ENCODE peak calls at places on chromosomes 1 and 21, in seven cellular contexts. One of them, this sample, is unnamed.

GRCh38 chr1:109466440-109467300 is at the start of gene SYPL2:
- DNase-seq in neural progenitor cell: peak
- DNase-seq in MM.1S: no peak
- DNase-seq in HCT116: no peak
- DNase-seq in GM23338: peak
- DNase-seq in GM23248: peak
- DNase-seq in SK-N-SH: peak
- DNase-seq in this sample: no peak

GRCh38 chr1:156419863-156420208 is 50.8 kb downstream of the RHBG start:
- DNase-seq in neural progenitor cell: peak
- DNase-seq in MM.1S: no peak
- DNase-seq in HCT116: no peak
- DNase-seq in GM23338: peak
- DNase-seq in GM23248: no peak
- DNase-seq in SK-N-SH: peak
- DNase-seq in this sample: peak

GRCh38 chr1:34916104-34916503 is 13.3 kb downstream of the DLGAP3 start:
- DNase-seq in neural progenitor cell: no peak
- DNase-seq in MM.1S: no peak
- DNase-seq in HCT116: no peak
- DNase-seq in GM23338: no peak
- DNase-seq in GM23248: no peak
- DNase-seq in SK-N-SH: no peak
- DNase-seq in this sample: no peak

GRCh38 chr1:24551910-24552571 is 3.8 kb upstream of the NCMAP start:
- DNase-seq in neural progenitor cell: peak
- DNase-seq in MM.1S: no peak
- DNase-seq in HCT116: no peak
- DNase-seq in GM23338: peak
- DNase-seq in GM23248: peak
- DNase-seq in SK-N-SH: peak
- DNase-seq in this sample: no peak

GRCh38 chr1:245067257-245067656 is 87.5 kb upstream of the KIF26B start:
- DNase-seq in neural progenitor cell: no peak
- DNase-seq in MM.1S: no peak
- DNase-seq in HCT116: no peak
- DNase-seq in GM23338: no peak
- DNase-seq in GM23248: peak
- DNase-seq in SK-N-SH: no peak
- DNase-seq in this sample: no peak

GRCh38 chr1:245166471-245166885 is 11.7 kb downstream of the KIF26B start:
- DNase-seq in neural progenitor cell: no peak
- DNase-seq in MM.1S: no peak
- DNase-seq in HCT116: no peak
- DNase-seq in GM23338: peak
- DNase-seq in GM23248: peak
- DNase-seq in SK-N-SH: peak
- DNase-seq in this sample: no peak

GRCh38 chr1:150548632-150549495 is at the start of gene ADAMTSL4:
- DNase-seq in neural progenitor cell: peak
- DNase-seq in MM.1S: peak
- DNase-seq in HCT116: no peak
- DNase-seq in GM23338: peak
- DNase-seq in GM23248: peak
- DNase-seq in SK-N-SH: peak
- DNase-seq in this sample: peak

GRCh38 chr1:195019385-195019784 is 1588.9 kb downstream of the KCNT2 start:
- DNase-seq in neural progenitor cell: peak
- DNase-seq in MM.1S: no peak
- DNase-seq in HCT116: peak
- DNase-seq in GM23338: no peak
- DNase-seq in GM23248: no peak
- DNase-seq in SK-N-SH: no peak
- DNase-seq in this sample: no peak

GRCh38 chr1:36583080-36583479 is 100.4 kb upstream of the CSF3R start:
- DNase-seq in neural progenitor cell: no peak
- DNase-seq in MM.1S: no peak
- DNase-seq in HCT116: no peak
- DNase-seq in GM23338: no peak
- DNase-seq in GM23248: no peak
- DNase-seq in SK-N-SH: no peak
- DNase-seq in this sample: no peak

GRCh38 chr1:180896161-180896560 is 16.5 kb upstream of the KIAA1614 start:
- DNase-seq in neural progenitor cell: no peak
- DNase-seq in MM.1S: no peak
- DNase-seq in HCT116: no peak
- DNase-seq in GM23338: no peak
- DNase-seq in GM23248: no peak
- DNase-seq in SK-N-SH: no peak
- DNase-seq in this sample: no peak

GRCh38 chr1:5611855-5612254 is 380.4 kb downstream of the NPHP4 start:
- DNase-seq in neural progenitor cell: no peak
- DNase-seq in MM.1S: no peak
- DNase-seq in HCT116: peak
- DNase-seq in GM23338: no peak
- DNase-seq in GM23248: no peak
- DNase-seq in SK-N-SH: no peak
- DNase-seq in this sample: no peak

GRCh38 chr1:113021430-113022085 is 51.4 kb upstream of the LRIG2 start:
- DNase-seq in neural progenitor cell: no peak
- DNase-seq in MM.1S: no peak
- DNase-seq in HCT116: no peak
- DNase-seq in GM23338: no peak
- DNase-seq in GM23248: peak
- DNase-seq in SK-N-SH: no peak
- DNase-seq in this sample: no peak

GRCh38 chr1:86705633-86705985 is 1.2 kb downstream of the SH3GLB1 start:
- DNase-seq in neural progenitor cell: no peak
- DNase-seq in MM.1S: peak
- DNase-seq in HCT116: no peak
- DNase-seq in GM23338: no peak
- DNase-seq in GM23248: peak
- DNase-seq in SK-N-SH: no peak
- DNase-seq in this sample: no peak

DNA sequence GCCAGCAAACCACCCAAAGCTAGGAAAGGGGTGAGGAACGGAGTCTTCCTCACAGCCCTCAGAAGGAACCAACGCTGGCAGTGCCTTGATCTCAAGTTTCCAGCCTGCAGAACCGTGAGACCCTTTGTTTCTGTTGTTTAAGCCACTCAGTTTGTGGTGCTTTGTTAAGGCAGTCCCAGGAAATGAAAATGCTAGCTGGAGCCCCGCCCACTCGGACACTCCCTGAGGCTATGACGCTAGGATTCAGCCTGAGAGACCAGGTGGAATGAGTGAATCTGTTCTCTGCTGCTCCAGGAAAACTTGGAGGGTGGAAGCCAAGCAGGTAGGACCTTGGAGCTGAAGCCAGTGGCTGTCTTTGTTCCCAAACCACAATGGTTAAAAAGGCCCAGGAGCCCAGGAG is 196.5 kb upstream of the POU3F1 start:
- DNase-seq in neural progenitor cell: peak
- DNase-seq in MM.1S: no peak
- DNase-seq in HCT116: no peak
- DNase-seq in GM23338: peak
- DNase-seq in GM23248: no peak
- DNase-seq in SK-N-SH: no peak
- DNase-seq in this sample: no peak
- TF ChIP-seq EZH2phosphoT487 in neural progenitor cell: no peak
- TF ChIP-seq EZH2phosphoT487 in MM.1S: no peak
- TF ChIP-seq EZH2phosphoT487 in HCT116: no peak
- TF ChIP-seq EZH2phosphoT487 in GM23338: no peak
- TF ChIP-seq EZH2phosphoT487 in GM23248: no peak
- TF ChIP-seq EZH2phosphoT487 in SK-N-SH: no peak
- TF ChIP-seq EZH2phosphoT487 in this sample: no peak

GRCh38 chr21:25513810-25514209 is 93.5 kb downstream of the MRPL39 start:
- DNase-seq in neural progenitor cell: no peak
- DNase-seq in MM.1S: no peak
- DNase-seq in HCT116: no peak
- DNase-seq in GM23338: no peak
- DNase-seq in GM23248: no peak
- DNase-seq in SK-N-SH: no peak
- DNase-seq in this sample: no peak

GRCh38 chr21:25515484-25516405 is 91.5 kb downstream of the MRPL39 start:
- DNase-seq in neural progenitor cell: no peak
- DNase-seq in MM.1S: no peak
- DNase-seq in HCT116: no peak
- DNase-seq in GM23338: peak
- DNase-seq in GM23248: no peak
- DNase-seq in SK-N-SH: no peak
- DNase-seq in this sample: no peak

DNA sequence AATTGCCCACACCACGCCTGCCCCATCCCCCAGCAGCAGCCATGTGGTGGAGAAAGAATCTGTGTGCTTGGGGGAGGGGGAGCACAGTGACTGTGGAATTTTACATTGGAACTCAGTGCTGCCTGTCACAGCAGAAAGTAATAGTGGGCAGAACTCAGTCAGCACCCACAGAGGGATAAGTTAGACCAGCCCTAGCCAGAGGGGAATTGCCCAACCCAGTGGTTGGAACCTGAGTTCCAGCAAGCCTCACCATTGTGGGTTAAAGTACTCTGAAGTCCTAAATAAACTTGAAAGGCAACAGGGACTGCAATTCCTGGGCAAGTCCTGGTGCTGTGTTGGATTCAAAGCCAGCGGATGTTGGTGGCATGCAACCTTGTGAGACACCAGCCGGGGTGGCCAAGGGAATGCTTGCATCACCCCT is 88.8 kb downstream of the MRPL39 start:
- DNase-seq in neural progenitor cell: peak
- DNase-seq in MM.1S: no peak
- DNase-seq in HCT116: no peak
- DNase-seq in GM23338: peak
- DNase-seq in GM23248: no peak
- DNase-seq in SK-N-SH: no peak
- DNase-seq in this sample: no peak
- TF ChIP-seq EZH2phosphoT487 in neural progenitor cell: no peak
- TF ChIP-seq EZH2phosphoT487 in MM.1S: no peak
- TF ChIP-seq EZH2phosphoT487 in HCT116: no peak
- TF ChIP-seq EZH2phosphoT487 in GM23338: no peak
- TF ChIP-seq EZH2phosphoT487 in GM23248: no peak
- TF ChIP-seq EZH2phosphoT487 in SK-N-SH: no peak
- TF ChIP-seq EZH2phosphoT487 in this sample: no peak

GRCh38 chr1:68234094-68234493 is 1.8 kb upstream of the WLS start:
- DNase-seq in neural progenitor cell: no peak
- DNase-seq in MM.1S: no peak
- DNase-seq in HCT116: no peak
- DNase-seq in GM23338: no peak
- DNase-seq in GM23248: no peak
- DNase-seq in SK-N-SH: no peak
- DNase-seq in this sample: no peak

GRCh38 chr1:68233202-68233601 is 879 bp upstream of the WLS start:
- DNase-seq in neural progenitor cell: peak
- DNase-seq in MM.1S: no peak
- DNase-seq in HCT116: no peak
- DNase-seq in GM23338: peak
- DNase-seq in GM23248: no peak
- DNase-seq in SK-N-SH: no peak
- DNase-seq in this sample: no peak

GRCh38 chr1:68231627-68232303 is 558 bp downstream of the WLS start:
- DNase-seq in neural progenitor cell: peak
- DNase-seq in MM.1S: peak
- DNase-seq in HCT116: no peak
- DNase-seq in GM23338: peak
- DNase-seq in GM23248: peak
- DNase-seq in SK-N-SH: peak
- DNase-seq in this sample: no peak

GRCh38 chr1:68230901-68231626 is 1.3 kb downstream of the WLS start:
- DNase-seq in neural progenitor cell: peak
- DNase-seq in MM.1S: peak
- DNase-seq in HCT116: no peak
- DNase-seq in GM23338: peak
- DNase-seq in GM23248: peak
- DNase-seq in SK-N-SH: peak
- DNase-seq in this sample: no peak

DNA sequence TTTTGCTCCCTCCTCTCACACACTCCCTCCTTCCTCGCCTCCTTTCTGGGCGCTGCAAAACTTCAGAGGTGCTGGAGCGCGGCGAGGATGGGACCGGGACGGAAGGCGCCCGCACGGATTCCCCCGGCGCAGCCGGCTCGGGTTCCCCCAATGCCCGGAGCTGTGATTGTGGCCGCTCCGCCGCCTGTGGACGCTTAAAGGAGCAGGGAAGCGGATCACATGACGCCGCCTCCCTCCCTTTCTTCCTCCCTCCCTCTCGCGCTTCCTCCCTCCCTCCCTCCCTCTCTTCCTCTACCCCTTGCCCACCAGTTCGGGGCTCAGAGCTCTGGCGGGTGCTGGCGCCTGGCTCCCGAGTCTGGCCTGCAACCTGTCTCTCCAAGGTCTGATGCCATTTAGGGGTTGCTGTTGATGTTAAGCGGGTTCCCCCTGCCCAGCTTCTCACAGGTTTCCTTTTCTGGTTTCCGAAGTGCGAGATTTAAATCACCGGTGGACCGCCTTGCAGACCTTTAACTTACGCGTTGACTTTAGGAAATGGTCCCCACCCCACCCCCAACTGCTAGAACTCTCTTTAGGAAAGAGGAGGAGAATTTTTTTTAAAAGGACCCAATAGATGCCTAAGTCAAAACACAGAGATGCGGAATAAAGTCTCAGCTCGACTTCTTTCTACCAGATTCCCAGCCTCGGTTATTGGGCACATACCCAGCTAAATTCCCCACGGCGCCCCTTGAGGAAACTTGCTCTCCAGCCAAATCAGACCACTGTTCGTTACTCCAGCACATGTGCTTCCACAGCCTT is at the start of gene WLS:
- DNase-seq in neural progenitor cell: peak
- DNase-seq in MM.1S: peak
- DNase-seq in HCT116: peak
- DNase-seq in GM23338: peak
- DNase-seq in GM23248: peak
- DNase-seq in SK-N-SH: peak
- DNase-seq in this sample: no peak
- TF ChIP-seq EZH2phosphoT487 in neural progenitor cell: no peak
- TF ChIP-seq EZH2phosphoT487 in MM.1S: no peak
- TF ChIP-seq EZH2phosphoT487 in HCT116: no peak
- TF ChIP-seq EZH2phosphoT487 in GM23338: no peak
- TF ChIP-seq EZH2phosphoT487 in GM23248: no peak
- TF ChIP-seq EZH2phosphoT487 in SK-N-SH: no peak
- TF ChIP-seq EZH2phosphoT487 in this sample: no peak

DNA sequence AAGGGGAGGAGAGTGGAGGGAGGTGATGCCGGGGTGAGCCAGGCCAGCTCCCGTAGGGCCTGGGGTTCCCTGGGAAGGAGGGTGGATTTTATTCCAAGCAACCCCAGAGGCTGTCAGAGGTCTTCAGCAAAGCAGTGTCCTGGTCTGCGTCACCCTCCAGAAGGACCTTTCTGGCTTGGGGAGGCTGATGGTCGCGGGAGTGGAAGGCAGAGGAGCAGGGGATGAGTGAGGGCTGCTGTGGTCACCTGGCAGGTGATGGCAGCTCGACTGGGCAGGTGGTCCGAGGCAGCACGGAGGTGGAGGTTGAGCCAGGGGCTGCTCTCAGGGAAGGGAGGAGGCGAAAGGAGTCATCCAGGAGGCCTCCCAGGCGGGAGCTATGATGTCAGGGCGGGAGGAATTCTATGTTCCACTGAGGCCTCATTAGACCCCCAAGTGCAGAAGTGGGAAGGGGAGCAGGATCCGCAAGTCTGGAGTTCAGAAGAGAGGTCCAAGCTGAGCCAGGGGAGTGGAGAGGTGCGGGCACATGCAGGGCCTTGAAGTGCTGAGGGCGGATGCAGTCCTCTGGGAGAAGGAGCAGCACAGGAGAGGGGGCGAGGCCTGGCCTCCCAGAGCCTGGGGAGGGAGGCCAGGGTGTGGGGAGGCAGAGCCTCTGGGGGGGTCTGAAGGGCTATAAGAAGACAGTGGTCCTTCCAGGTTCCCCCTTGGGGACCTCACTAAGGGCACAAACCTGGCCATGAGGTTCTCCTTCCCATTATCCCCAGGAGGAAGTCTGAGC is 33.3 kb downstream of the BMP8A start:
- DNase-seq in neural progenitor cell: no peak
- DNase-seq in MM.1S: no peak
- DNase-seq in HCT116: no peak
- DNase-seq in GM23338: no peak
- DNase-seq in GM23248: no peak
- DNase-seq in SK-N-SH: no peak
- DNase-seq in this sample: no peak
- TF ChIP-seq EZH2phosphoT487 in neural progenitor cell: no peak
- TF ChIP-seq EZH2phosphoT487 in MM.1S: no peak
- TF ChIP-seq EZH2phosphoT487 in HCT116: no peak
- TF ChIP-seq EZH2phosphoT487 in GM23338: no peak
- TF ChIP-seq EZH2phosphoT487 in GM23248: no peak
- TF ChIP-seq EZH2phosphoT487 in SK-N-SH: no peak
- TF ChIP-seq EZH2phosphoT487 in this sample: no peak